ENCODE peak calls at places on chromosome 4, in five cellular contexts. U, K, L, N and G are unnamed samples.

GRCh38 chr4:54093609-54094240 is 6.2 kb upstream of the GSX2 start:
- DNase-seq in U (no peak), K (no peak), L (no peak), N (no peak), G (no peak)

GRCh38 chr4:185552254-185552653 is 16.9 kb upstream of the PDLIM3 start:
- DNase-seq in U (no peak), K (no peak), L (no peak), N (no peak), G (no peak)

GRCh38 chr4:155403886-155404285 is 27.1 kb upstream of the MAP9 start:
- DNase-seq in U (peak), K (no peak), L (peak), N (no peak), G (peak)

GRCh38 chr4:102547973-102548372 is 46.8 kb downstream of the NFKB1 start:
- DNase-seq in U (no peak), K (no peak), L (no peak), N (no peak), G (no peak)

GRCh38 chr4:158020175-158020574 is 152.7 kb downstream of the GASK1B start:
- DNase-seq in U (peak), K (no peak), L (no peak), N (no peak), G (no peak)

GRCh38 chr4:82201805-82202636 is 171.8 kb downstream of the HNRNPD start:
- DNase-seq in U (peak), K (peak), L (peak), N (no peak), G (peak)

GRCh38 chr4:25956260-25956659 is 42.2 kb downstream of the SMIM20 start:
- DNase-seq in U (no peak), K (no peak), L (peak), N (no peak), G (no peak)

GRCh38 chr4:140257461-140258305 is 103.7 kb upstream of the MAML3 start:
- DNase-seq in U (no peak), K (no peak), L (no peak), N (no peak), G (no peak)

GRCh38 chr4:52780206-52780605 is 29.0 kb upstream of the ERVMER34-1 start:
- DNase-seq in U (no peak), K (no peak), L (no peak), N (no peak), G (no peak)

GRCh38 chr4:163191999-163192398 is 25.3 kb upstream of the NAF1 start:
- DNase-seq in U (peak), K (peak), L (no peak), N (no peak), G (no peak)

GRCh38 chr4:81758865-81759264 is 287.2 kb upstream of the RASGEF1B start:
- DNase-seq in U (no peak), K (no peak), L (no peak), N (no peak), G (no peak)

GRCh38 chr4:52750819-52751348 is 341 bp downstream of the ERVMER34-1 start:
- DNase-seq in U (peak), K (no peak), L (no peak), N (no peak), G (no peak)

GRCh38 chr4:16931336-16931735 is 32.9 kb upstream of the LDB2 start:
- DNase-seq in U (no peak), K (no peak), L (no peak), N (no peak), G (no peak)

GRCh38 chr4:22410645-22411247 is 105.1 kb downstream of the ADGRA3 start:
- DNase-seq in U (no peak), K (no peak), L (no peak), N (no peak), G (no peak)

GRCh38 chr4:8355864-8356565 is 84.5 kb downstream of the ACOX3 start:
- DNase-seq in U (no peak), K (no peak), L (no peak), N (no peak), G (no peak)

GRCh38 chr4:8762951-8763735 is 108.5 kb downstream of the HMX1 start:
- DNase-seq in U (no peak), K (no peak), L (no peak), N (no peak), G (no peak)

GRCh38 chr4:182246401-182247205 is 3.4 kb downstream of the TENM3 start:
- DNase-seq in U (no peak), K (no peak), L (no peak), N (no peak), G (no peak)

GRCh38 chr4:77959566-77960338 is 97.1 kb downstream of the MRPL1 start:
- DNase-seq in U (peak), K (peak), L (peak), N (peak), G (peak)

GRCh38 chr4:86901864-86902263 is 9.6 kb upstream of the C4orf36 start:
- DNase-seq in U (no peak), K (no peak), L (no peak), N (no peak), G (no peak)

GRCh38 chr4:8906991-8907595 is 35.5 kb upstream of the HMX1 start:
- DNase-seq in U (no peak), K (no peak), L (peak), N (no peak), G (no peak)

GRCh38 chr4:153143527-153144348 is 60.5 kb upstream of the TRIM2 start:
- DNase-seq in U (peak), K (peak), L (peak), N (no peak), G (no peak)

GRCh38 chr4:5215321-5215720 is 164.0 kb downstream of the STK32B start:
- DNase-seq in U (no peak), K (no peak), L (no peak), N (no peak), G (no peak)

GRCh38 chr4:967113-968104 is 6.0 kb downstream of the DGKQ start:
- DNase-seq in U (no peak), K (no peak), L (no peak), N (no peak), G (no peak)

GRCh38 chr4:27000122-27000521 is 139.5 kb downstream of the STIM2 start:
- DNase-seq in U (no peak), K (no peak), L (no peak), N (no peak), G (no peak)

GRCh38 chr4:77012726-77013125 is 63.1 kb downstream of the CCNI start:
- DNase-seq in U (no peak), K (no peak), L (peak), N (no peak), G (no peak)

GRCh38 chr4:113636877-113637276 is 124.7 kb downstream of the CAMK2D start:
- DNase-seq in U (no peak), K (peak), L (no peak), N (no peak), G (no peak)

GRCh38 chr4:159598602-159599001 is 495.7 kb downstream of the RAPGEF2 start:
- DNase-seq in U (no peak), K (no peak), L (no peak), N (no peak), G (no peak)

GRCh38 chr4:149961876-149962597 is 116.2 kb upstream of the DCLK2 start:
- DNase-seq in U (no peak), K (no peak), L (no peak), N (no peak), G (no peak)

GRCh38 chr4:82136161-82136801 is 237.5 kb downstream of the HNRNPD start:
- DNase-seq in U (no peak), K (no peak), L (no peak), N (no peak), G (no peak)

GRCh38 chr4:2283199-2283711 is 21.3 kb upstream of the MXD4 start:
- DNase-seq in U (no peak), K (no peak), L (no peak), N (no peak), G (no peak)

GRCh38 chr4:2284161-2284933 is 22.4 kb upstream of the MXD4 start:
- DNase-seq in U (no peak), K (no peak), L (no peak), N (no peak), G (no peak)

GRCh38 chr4:2281575-2282343 is 19.9 kb upstream of the MXD4 start:
- DNase-seq in U (no peak), K (no peak), L (no peak), N (peak), G (no peak)

GRCh38 chr4:2277956-2278355 is 16.0 kb upstream of the MXD4 start:
- DNase-seq in U (no peak), K (no peak), L (no peak), N (no peak), G (no peak)

DNA sequence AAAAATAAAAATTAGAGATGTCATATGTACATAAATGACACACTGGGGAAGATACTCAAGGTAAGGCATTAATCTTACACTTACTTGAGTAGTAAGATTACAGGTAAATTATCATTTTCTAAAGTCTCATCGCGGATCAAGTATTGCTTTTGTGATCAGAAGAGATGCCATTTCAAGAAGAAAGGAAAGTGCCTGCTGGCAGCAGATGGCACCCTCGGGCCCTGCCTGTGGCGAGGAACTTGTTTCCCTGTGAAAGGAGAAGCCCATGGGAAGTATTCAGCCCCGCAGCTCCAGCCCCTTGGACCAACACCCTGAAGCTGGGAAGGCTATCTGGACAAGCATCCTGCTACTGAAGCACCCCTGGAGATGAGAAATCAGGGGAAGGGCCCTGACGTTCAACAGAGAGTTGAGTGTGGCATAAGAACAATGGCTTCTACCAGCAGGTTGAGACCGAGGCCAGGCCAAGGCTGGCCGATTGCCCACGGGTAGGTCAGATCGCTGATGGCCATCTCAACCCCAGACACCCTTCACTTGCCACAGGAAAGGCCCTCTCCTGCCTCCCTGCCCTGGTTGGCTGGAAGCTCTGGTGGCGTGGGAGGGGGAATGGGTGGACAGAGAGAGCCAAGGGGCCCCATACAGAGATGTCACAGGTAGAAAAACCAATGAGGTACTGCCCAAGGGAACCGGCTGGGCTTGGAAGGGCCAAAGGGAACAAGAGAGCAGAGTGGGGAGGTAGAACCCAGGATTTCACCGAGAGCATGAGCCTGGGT is 18.8 kb upstream of the MXD4 start:
- DNase-seq in U (no peak), K (no peak), L (no peak), N (no peak), G (no peak)
- TF ChIP-seq REST in U (no peak), K (no peak), L (no peak), N (no peak), G (no peak)

GRCh38 chr4:6672131-6672530 is 21.5 kb upstream of the S100P start:
- DNase-seq in U (no peak), K (no peak), L (no peak), N (no peak), G (no peak)

GRCh38 chr4:6676722-6677558 is 16.7 kb upstream of the S100P start:
- DNase-seq in U (no peak), K (no peak), L (no peak), N (no peak), G (no peak)

GRCh38 chr4:6671648-6672047 is 22.0 kb upstream of the S100P start:
- DNase-seq in U (no peak), K (no peak), L (no peak), N (no peak), G (no peak)

GRCh38 chr4:6673660-6674499 is 19.8 kb upstream of the S100P start:
- DNase-seq in U (peak), K (peak), L (peak), N (peak), G (peak)

DNA sequence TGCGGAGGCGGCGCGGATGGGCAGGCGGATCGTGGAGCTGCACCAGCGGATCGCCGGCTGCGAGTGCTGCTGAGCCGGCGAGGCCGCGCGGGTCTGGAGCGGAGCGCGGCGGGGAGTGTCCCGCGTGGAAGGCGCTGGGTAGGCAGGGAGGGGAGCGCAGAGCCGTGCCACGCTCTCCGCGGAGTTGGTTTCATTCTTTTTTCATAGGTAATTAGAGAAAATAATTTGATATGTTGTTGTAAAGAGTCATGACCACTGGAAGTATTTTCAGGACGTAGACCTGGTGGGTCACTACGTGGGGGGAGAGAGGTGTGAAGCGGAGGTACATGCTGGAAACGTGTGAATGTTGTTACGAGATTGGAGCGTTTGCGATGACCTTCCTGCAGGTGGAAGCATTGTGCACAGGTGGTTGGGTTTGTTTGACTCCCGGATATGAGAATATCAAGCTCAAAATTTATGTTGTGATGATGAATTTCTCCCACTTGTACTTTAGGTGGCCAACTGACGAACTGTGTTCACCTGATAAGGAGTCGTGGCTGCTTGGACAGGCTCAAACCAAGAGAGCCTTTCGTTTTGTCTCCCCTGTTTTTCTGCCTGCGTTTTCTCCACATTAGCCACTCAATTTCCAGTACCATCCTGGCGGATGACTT is 19.1 kb upstream of the S100P start:
- DNase-seq in U (peak), K (peak), L (peak), N (peak), G (no peak)
- TF ChIP-seq SIN3A in U (no peak), K (peak), L (no peak), N (peak), G (peak)

DNA sequence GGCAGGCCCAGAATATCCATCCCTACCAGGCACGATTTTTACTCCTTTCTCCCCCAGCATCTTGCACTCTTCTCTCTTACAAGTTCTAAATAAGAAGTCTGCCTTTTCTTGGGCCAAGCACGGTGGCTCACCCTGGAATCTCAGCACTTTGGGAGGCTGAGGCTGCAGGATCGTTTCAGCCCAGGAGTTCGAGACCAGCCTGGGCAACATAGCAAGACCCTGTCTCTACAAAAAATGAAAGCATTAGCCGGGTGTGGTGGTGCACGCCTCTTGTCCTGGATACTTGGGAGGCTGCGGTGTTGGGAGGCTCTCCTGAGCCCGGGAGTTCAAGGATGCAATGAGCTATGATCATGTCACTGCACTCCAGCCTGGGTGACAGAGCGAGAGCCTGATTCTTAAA is 64.8 kb downstream of the IRF2 start:
- DNase-seq in U (no peak), K (no peak), L (no peak), N (no peak), G (no peak)
- H3K27ac ChIP-seq in U (no peak), K (no peak), L (no peak), N (peak), G (no peak)

DNA sequence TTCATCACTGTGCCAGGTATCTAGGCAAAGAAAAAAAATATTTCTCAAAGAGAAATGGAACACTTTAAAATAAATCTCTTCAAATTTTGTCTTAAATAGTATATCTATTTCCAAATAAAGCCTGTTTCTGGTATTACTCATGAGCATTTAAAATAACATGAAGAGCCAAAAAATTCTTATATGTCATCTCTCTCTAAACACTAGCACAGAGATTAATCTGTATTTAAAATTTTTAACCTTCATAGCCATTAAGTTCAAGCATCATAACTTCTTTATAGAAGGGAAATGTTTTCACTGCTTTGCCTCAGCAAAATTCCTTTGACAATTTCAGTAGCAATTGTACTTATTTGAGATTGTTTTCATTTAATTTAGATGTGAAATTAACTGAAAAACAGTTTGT is 5.1 kb upstream of the CORIN start:
- DNase-seq in U (no peak), K (no peak), L (no peak), N (no peak), G (no peak)
- TF ChIP-seq REST in U (no peak), K (no peak), L (no peak), N (no peak), G (no peak)

GRCh38 chr4:88791274-88791673 is 93.6 kb upstream of the NAP1L5 start:
- DNase-seq in U (peak), K (no peak), L (no peak), N (no peak), G (no peak)
- TF ChIP-seq SIN3A in U (no peak), K (no peak), L (no peak), N (no peak), G (no peak)